ENCODE peak calls at places on chromosome 11, in seven cellular contexts. P, O, S, N, X, M and K are unnamed samples.
A peak's percentile ranks its signal among the peaks of the same experiment; 100 is the strongest.

GRCh38 chr11:65095974-65096806 is at the start of gene VPS51:
- DNase-seq in M (peak; percentile 93), X (no peak), P (peak; percentile 78), O (peak; percentile 94), N (peak; percentile 94), S (no peak), K (peak; percentile 71)

GRCh38 chr11:32526715-32527114 is 56.9 kb upstream of the EIF3M start:
- DNase-seq in O (no peak), P (no peak), S (no peak), M (no peak), X (no peak), N (no peak), K (no peak)

GRCh38 chr11:20131744-20132666 is 28.3 kb downstream of the DBX1 start:
- DNase-seq in N (peak; percentile 70), X (no peak), P (peak; percentile 29), M (peak; percentile 55), S (no peak), O (peak; percentile 65), K (no peak)

GRCh38 chr11:87425943-87426342 is 388.2 kb downstream of the TMEM135 start:
- DNase-seq in O (no peak), N (no peak), P (no peak), S (peak; percentile 45), X (no peak), M (no peak), K (no peak)

GRCh38 chr11:16612801-16613400 is 125.5 kb upstream of the C11orf58 start:
- DNase-seq in M (no peak), N (no peak), O (peak; percentile 11), S (no peak), X (no peak), P (no peak), K (no peak)

GRCh38 chr11:35393093-35393492 is 26.3 kb downstream of the SLC1A2 start:
- DNase-seq in S (no peak), N (no peak), O (no peak), M (no peak), X (no peak), P (no peak), K (peak; percentile 61)

GRCh38 chr11:10669258-10670033 is 24.1 kb downstream of the IRAG1 start:
- DNase-seq in N (peak; percentile 29), M (no peak), O (no peak), X (no peak), S (peak; percentile 85), P (no peak), K (peak; percentile 79)

GRCh38 chr11:12598330-12599256 is 75.6 kb upstream of the TEAD1 start:
- DNase-seq in O (no peak), X (no peak), N (no peak), M (no peak), P (no peak), S (no peak), K (no peak)

GRCh38 chr11:79397252-79397651 is 43.6 kb downstream of the TENM4 start:
- DNase-seq in N (no peak), X (no peak), O (no peak), P (no peak), M (no peak), S (no peak), K (no peak)

GRCh38 chr11:8808226-8808585 is 102.8 kb upstream of the AKIP1 start:
- DNase-seq in M (peak; percentile 23), N (no peak), S (no peak), O (no peak), X (no peak), P (no peak), K (no peak)

GRCh38 chr11:70313945-70314344 is 43.5 kb downstream of the PPFIA1 start:
- DNase-seq in X (no peak), S (no peak), N (no peak), P (no peak), O (no peak), M (no peak), K (no peak)

GRCh38 chr11:76459299-76459698 is 14.5 kb downstream of the EMSY start:
- DNase-seq in O (no peak), N (peak; percentile 30), X (no peak), M (peak; percentile 15), S (no peak), P (no peak), K (no peak)

GRCh38 chr11:118434123-118434552 is 2.2 kb upstream of the KMT2A start:
- DNase-seq in N (no peak), O (no peak), M (no peak), X (no peak), P (no peak), S (no peak), K (no peak)

GRCh38 chr11:26834601-26835000 is 112.7 kb upstream of the SLC5A12 start:
- DNase-seq in X (no peak), S (no peak), O (no peak), N (no peak), P (no peak), M (no peak), K (no peak)

GRCh38 chr11:112961751-112962747 is 829 bp downstream of the NCAM1 start:
- DNase-seq in S (no peak), N (no peak), P (no peak), O (no peak), M (no peak), X (no peak), K (no peak)

GRCh38 chr11:129319751-129320150 is 55.9 kb upstream of the BARX2 start:
- DNase-seq in N (no peak), S (no peak), M (no peak), P (no peak), O (no peak), X (no peak), K (no peak)

GRCh38 chr11:70660059-70660888 is 261.9 kb downstream of the CTTN start:
- DNase-seq in M (no peak), N (no peak), O (no peak), P (no peak), S (no peak), X (no peak), K (no peak)

GRCh38 chr11:43377380-43377779 is 18.7 kb downstream of the TTC17 start:
- DNase-seq in O (no peak), S (no peak), M (no peak), X (no peak), P (no peak), N (no peak), K (no peak)

GRCh38 chr11:100576044-100577021 is 110.8 kb upstream of the ARHGAP42 start:
- DNase-seq in N (peak; percentile 52), O (no peak), X (no peak), S (no peak), P (no peak), M (peak; percentile 28), K (no peak)

GRCh38 chr11:116975661-116976060 is 122.6 kb downstream of the SIK3 start:
- DNase-seq in M (no peak), X (no peak), N (no peak), S (no peak), P (no peak), O (no peak), K (no peak)

DNA sequence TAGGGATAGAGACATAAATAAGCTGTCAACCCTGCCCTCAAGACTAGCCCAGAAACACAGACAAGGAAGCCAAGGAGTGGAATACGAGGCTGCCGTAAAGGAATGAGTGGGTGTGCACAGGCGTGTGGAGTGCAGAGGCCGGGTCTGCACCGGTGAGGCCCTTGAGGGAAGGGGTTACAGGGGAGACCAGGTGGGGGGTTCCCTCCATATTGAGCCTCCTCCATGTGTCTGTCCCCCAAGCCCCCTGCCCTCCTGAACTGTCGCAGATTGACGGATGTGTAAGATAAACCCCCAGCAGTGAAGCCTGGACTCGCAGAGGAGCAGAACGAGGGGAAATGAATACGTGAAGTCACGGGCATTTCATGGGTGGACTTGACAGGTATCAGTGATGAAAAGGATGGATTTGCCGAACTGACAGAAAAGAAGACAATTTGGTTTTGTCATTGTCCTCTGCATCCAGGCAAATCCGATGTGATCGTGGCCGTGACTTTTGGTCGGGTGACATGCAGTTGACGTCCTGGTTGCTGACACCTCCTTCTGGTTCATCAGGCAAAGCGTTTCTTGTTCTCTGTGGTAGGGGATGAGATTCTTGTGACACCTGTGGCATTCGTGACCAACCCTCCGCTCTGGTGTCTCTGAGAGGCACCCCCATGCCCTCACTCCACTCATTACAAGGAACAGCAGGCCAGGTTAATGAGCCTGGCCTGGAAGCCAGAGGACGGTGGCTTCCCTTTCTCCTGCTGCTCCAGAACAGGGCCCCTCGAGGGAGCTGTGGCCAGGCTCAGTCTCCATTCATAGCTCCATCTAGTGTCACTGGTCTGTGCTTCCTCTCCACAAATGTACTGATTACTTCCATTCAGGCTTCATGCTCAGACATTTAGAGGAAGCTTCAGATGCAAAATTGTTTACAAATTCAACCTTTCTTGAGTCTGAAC is 223.1 kb upstream of the B3GAT1 start:
- DNase-seq in N (no peak), X (no peak), P (no peak), O (no peak), M (no peak), S (no peak), K (no peak)
- TF ChIP-seq CTCF in N (no peak), X (no peak), P (no peak), O (no peak), M (no peak), S (no peak), K (no peak)

GRCh38 chr11:22730319-22730718 is 63.9 kb downstream of the GAS2 start:
- DNase-seq in S (no peak), O (no peak), M (peak; percentile 5), N (peak; percentile 11), X (no peak), P (no peak), K (no peak)
- TF ChIP-seq CTCF in S (no peak), O (peak; percentile 33), M (peak; percentile 13), N (no peak), X (no peak), P (peak; percentile 52), K (no peak)

GRCh38 chr11:110829873-110830272 is 117.6 kb upstream of the ARHGAP20 start:
- DNase-seq in S (no peak), P (no peak), O (no peak), N (no peak), M (no peak), X (no peak), K (no peak)

GRCh38 chr11:110828086-110828485 is 115.8 kb upstream of the ARHGAP20 start:
- DNase-seq in P (no peak), N (no peak), S (no peak), O (no peak), M (no peak), X (no peak), K (no peak)

GRCh38 chr11:110832080-110832479 is 119.8 kb upstream of the ARHGAP20 start:
- DNase-seq in N (no peak), S (no peak), M (no peak), X (no peak), O (no peak), P (no peak), K (no peak)

GRCh38 chr11:110833033-110833484 is 120.8 kb upstream of the ARHGAP20 start:
- DNase-seq in S (no peak), P (no peak), O (no peak), X (no peak), M (peak; percentile 23), N (no peak), K (no peak)

GRCh38 chr11:110830344-110831141 is 118.3 kb upstream of the ARHGAP20 start:
- DNase-seq in S (no peak), P (no peak), N (no peak), M (no peak), O (no peak), X (no peak), K (no peak)
- TF ChIP-seq CTCF in S (no peak), P (no peak), N (no peak), M (no peak), O (no peak), X (no peak), K (no peak)

GRCh38 chr11:37972691-37973090 is 1374.7 kb upstream of the RAG2 start:
- DNase-seq in S (no peak), N (no peak), M (no peak), X (no peak), P (no peak), O (no peak), K (no peak)

GRCh38 chr11:37973926-37974325 is 1375.9 kb upstream of the RAG2 start:
- DNase-seq in X (no peak), N (no peak), S (no peak), P (no peak), O (no peak), M (no peak), K (no peak)

GRCh38 chr11:37978647-37979046 is 1380.6 kb upstream of the RAG2 start:
- DNase-seq in O (no peak), N (no peak), P (no peak), M (no peak), S (no peak), X (no peak), K (no peak)
- TF ChIP-seq CTCF in O (no peak), N (no peak), P (no peak), M (no peak), S (no peak), X (no peak), K (no peak)